ENCODE peak calls at places on chromosome 20, in seven cellular contexts. One of them, this sample, is unnamed. For H3K27me3, the result is how much of the 10 kb centered on the place peaks cover.

GRCh38 chr20:19205999-19206398 is 6.4 kb upstream of the SLC24A3 start:
- DNase-seq in tibial nerve: peak
- DNase-seq in uterus: peak
- DNase-seq in breast epithelium: peak
- DNase-seq in psoas muscle: peak
- DNase-seq in hepatocyte: peak
- DNase-seq in spleen: peak
- DNase-seq in this sample: no peak

GRCh38 chr20:2871555-2872303 is 1.6 kb upstream of the PTPRA start:
- DNase-seq in tibial nerve: no peak
- DNase-seq in uterus: no peak
- DNase-seq in breast epithelium: no peak
- DNase-seq in psoas muscle: no peak
- DNase-seq in hepatocyte: no peak
- DNase-seq in spleen: no peak
- DNase-seq in this sample: no peak

GRCh38 chr20:37651932-37652331 is 41.9 kb upstream of the CTNNBL1 start:
- DNase-seq in tibial nerve: no peak
- DNase-seq in uterus: no peak
- DNase-seq in breast epithelium: no peak
- DNase-seq in psoas muscle: no peak
- DNase-seq in hepatocyte: no peak
- DNase-seq in spleen: peak
- DNase-seq in this sample: peak

GRCh38 chr20:9119776-9120175 is 50.9 kb downstream of the PLCB4 start:
- DNase-seq in tibial nerve: no peak
- DNase-seq in uterus: no peak
- DNase-seq in breast epithelium: peak
- DNase-seq in psoas muscle: peak
- DNase-seq in hepatocyte: no peak
- DNase-seq in spleen: no peak
- DNase-seq in this sample: no peak

GRCh38 chr20:9575836-9576235 is 61.4 kb downstream of the LAMP5 start:
- DNase-seq in tibial nerve: no peak
- DNase-seq in uterus: no peak
- DNase-seq in breast epithelium: no peak
- DNase-seq in psoas muscle: no peak
- DNase-seq in hepatocyte: no peak
- DNase-seq in spleen: no peak
- DNase-seq in this sample: no peak

GRCh38 chr20:25039697-25040437 is 18.1 kb downstream of the ACSS1 start:
- DNase-seq in tibial nerve: peak
- DNase-seq in uterus: peak
- DNase-seq in breast epithelium: peak
- DNase-seq in psoas muscle: peak
- DNase-seq in hepatocyte: peak
- DNase-seq in spleen: peak
- DNase-seq in this sample: no peak

GRCh38 chr20:61977387-61977786 is 88.3 kb downstream of the TAF4 start:
- DNase-seq in tibial nerve: no peak
- DNase-seq in uterus: no peak
- DNase-seq in breast epithelium: no peak
- DNase-seq in psoas muscle: no peak
- DNase-seq in hepatocyte: no peak
- DNase-seq in spleen: peak
- DNase-seq in this sample: no peak

GRCh38 chr20:52619101-52619500 is 353.1 kb upstream of the TSHZ2 start:
- DNase-seq in tibial nerve: no peak
- DNase-seq in uterus: no peak
- DNase-seq in breast epithelium: no peak
- DNase-seq in psoas muscle: no peak
- DNase-seq in hepatocyte: peak
- DNase-seq in spleen: no peak
- DNase-seq in this sample: no peak

GRCh38 chr20:59013959-59014608 is 5.1 kb upstream of the TUBB1 start:
- DNase-seq in tibial nerve: no peak
- DNase-seq in uterus: no peak
- DNase-seq in breast epithelium: no peak
- DNase-seq in psoas muscle: no peak
- DNase-seq in hepatocyte: no peak
- DNase-seq in spleen: peak
- DNase-seq in this sample: no peak

GRCh38 chr20:35020108-35021031 is 64.7 kb downstream of the MYH7B start:
- DNase-seq in tibial nerve: no peak
- DNase-seq in uterus: no peak
- DNase-seq in breast epithelium: no peak
- DNase-seq in psoas muscle: no peak
- DNase-seq in hepatocyte: no peak
- DNase-seq in spleen: no peak
- DNase-seq in this sample: no peak

GRCh38 chr20:35021063-35021462 is 65.4 kb downstream of the MYH7B start:
- DNase-seq in tibial nerve: no peak
- DNase-seq in uterus: no peak
- DNase-seq in breast epithelium: no peak
- DNase-seq in psoas muscle: no peak
- DNase-seq in hepatocyte: no peak
- DNase-seq in spleen: no peak
- DNase-seq in this sample: no peak

GRCh38 chr20:35021831-35022230 is 66.2 kb downstream of the MYH7B start:
- DNase-seq in tibial nerve: no peak
- DNase-seq in uterus: no peak
- DNase-seq in breast epithelium: no peak
- DNase-seq in psoas muscle: no peak
- DNase-seq in hepatocyte: no peak
- DNase-seq in spleen: no peak
- DNase-seq in this sample: no peak

GRCh38 chr20:35025116-35025515 is 67.5 kb downstream of the TRPC4AP start:
- DNase-seq in tibial nerve: no peak
- DNase-seq in uterus: no peak
- DNase-seq in breast epithelium: no peak
- DNase-seq in psoas muscle: no peak
- DNase-seq in hepatocyte: no peak
- DNase-seq in spleen: no peak
- DNase-seq in this sample: no peak

GRCh38 chr20:35023624-35024023 is 68.0 kb downstream of the MYH7B start:
- DNase-seq in tibial nerve: no peak
- DNase-seq in uterus: no peak
- DNase-seq in breast epithelium: no peak
- DNase-seq in psoas muscle: no peak
- DNase-seq in hepatocyte: no peak
- DNase-seq in spleen: no peak
- DNase-seq in this sample: no peak
- H3K27me3 ChIP-seq in tibial nerve: under half
- H3K27me3 ChIP-seq in uterus: under half
- H3K27me3 ChIP-seq in breast epithelium: under half
- H3K27me3 ChIP-seq in psoas muscle: under half
- H3K27me3 ChIP-seq in hepatocyte: under half
- H3K27me3 ChIP-seq in spleen: under half
- H3K27me3 ChIP-seq in this sample: under half

GRCh38 chr20:15162061-15162740 is 824.8 kb upstream of the FLRT3 start:
- DNase-seq in tibial nerve: no peak
- DNase-seq in uterus: no peak
- DNase-seq in breast epithelium: no peak
- DNase-seq in psoas muscle: no peak
- DNase-seq in hepatocyte: no peak
- DNase-seq in spleen: no peak
- DNase-seq in this sample: no peak
- H3K27ac ChIP-seq in tibial nerve: no peak
- H3K27ac ChIP-seq in uterus: no peak
- H3K27ac ChIP-seq in breast epithelium: no peak
- H3K27ac ChIP-seq in psoas muscle: no peak
- H3K27ac ChIP-seq in hepatocyte: no peak
- H3K27ac ChIP-seq in spleen: no peak
- H3K27ac ChIP-seq in this sample: no peak

DNA sequence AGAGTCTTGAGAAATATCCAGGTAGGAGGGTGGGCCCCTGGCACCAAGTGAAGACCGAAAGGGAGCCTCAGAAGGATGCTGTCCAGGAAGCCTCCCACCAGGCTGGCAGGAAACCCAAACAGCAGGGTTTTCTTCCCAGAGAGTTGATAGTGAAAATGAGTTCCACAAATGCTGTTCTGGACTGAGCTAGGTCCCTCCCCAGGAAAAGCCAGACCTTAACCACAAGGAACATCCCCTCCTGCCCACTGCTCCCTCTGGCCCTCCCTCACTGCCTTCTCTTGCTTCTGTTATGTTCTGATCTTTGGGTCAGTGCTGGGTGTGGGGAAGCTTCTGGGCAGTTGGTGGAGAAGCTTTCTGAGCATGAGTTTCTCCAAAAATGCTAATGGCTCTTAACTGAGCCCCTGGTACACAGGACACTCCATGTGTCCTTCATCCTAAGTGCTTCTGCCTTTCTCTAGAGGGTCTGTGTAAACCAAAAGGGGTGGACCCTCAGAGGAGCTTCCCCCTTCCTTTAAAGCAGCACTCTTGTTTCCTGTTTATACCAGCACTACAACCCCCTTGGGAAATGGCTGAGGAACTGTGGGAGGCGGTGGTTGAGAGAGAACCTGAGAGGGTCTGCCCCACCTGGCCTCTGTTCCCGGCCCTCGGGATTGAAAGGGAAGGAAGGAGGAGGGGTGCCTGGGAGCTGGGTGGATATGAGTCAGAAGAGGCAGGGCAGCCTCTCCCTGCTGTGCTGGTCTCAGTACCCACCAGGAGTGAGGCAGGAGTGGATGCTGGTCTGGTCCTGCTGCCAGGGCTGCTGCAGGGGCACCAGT is 42.0 kb downstream of the CDS2 start:
- DNase-seq in tibial nerve: no peak
- DNase-seq in uterus: peak
- DNase-seq in breast epithelium: no peak
- DNase-seq in psoas muscle: peak
- DNase-seq in hepatocyte: peak
- DNase-seq in spleen: no peak
- DNase-seq in this sample: no peak
- H3K4me3 ChIP-seq in tibial nerve: no peak
- H3K4me3 ChIP-seq in uterus: no peak
- H3K4me3 ChIP-seq in breast epithelium: peak
- H3K4me3 ChIP-seq in psoas muscle: peak
- H3K4me3 ChIP-seq in hepatocyte: no peak
- H3K4me3 ChIP-seq in spleen: no peak
- H3K4me3 ChIP-seq in this sample: no peak

GRCh38 chr20:60116128-60116909 is 158.1 kb downstream of the CDH26 start:
- DNase-seq in tibial nerve: no peak
- DNase-seq in uterus: no peak
- DNase-seq in breast epithelium: no peak
- DNase-seq in psoas muscle: no peak
- DNase-seq in hepatocyte: no peak
- DNase-seq in spleen: no peak
- DNase-seq in this sample: no peak

GRCh38 chr20:60113771-60114170 is 155.5 kb downstream of the CDH26 start:
- DNase-seq in tibial nerve: no peak
- DNase-seq in uterus: no peak
- DNase-seq in breast epithelium: no peak
- DNase-seq in psoas muscle: no peak
- DNase-seq in hepatocyte: no peak
- DNase-seq in spleen: no peak
- DNase-seq in this sample: no peak

GRCh38 chr20:60113024-60113724 is 155.0 kb downstream of the CDH26 start:
- DNase-seq in tibial nerve: no peak
- DNase-seq in uterus: no peak
- DNase-seq in breast epithelium: no peak
- DNase-seq in psoas muscle: no peak
- DNase-seq in hepatocyte: no peak
- DNase-seq in spleen: peak
- DNase-seq in this sample: no peak

GRCh38 chr20:60117040-60117439 is 158.8 kb downstream of the CDH26 start:
- DNase-seq in tibial nerve: no peak
- DNase-seq in uterus: no peak
- DNase-seq in breast epithelium: no peak
- DNase-seq in psoas muscle: no peak
- DNase-seq in hepatocyte: no peak
- DNase-seq in spleen: no peak
- DNase-seq in this sample: no peak

DNA sequence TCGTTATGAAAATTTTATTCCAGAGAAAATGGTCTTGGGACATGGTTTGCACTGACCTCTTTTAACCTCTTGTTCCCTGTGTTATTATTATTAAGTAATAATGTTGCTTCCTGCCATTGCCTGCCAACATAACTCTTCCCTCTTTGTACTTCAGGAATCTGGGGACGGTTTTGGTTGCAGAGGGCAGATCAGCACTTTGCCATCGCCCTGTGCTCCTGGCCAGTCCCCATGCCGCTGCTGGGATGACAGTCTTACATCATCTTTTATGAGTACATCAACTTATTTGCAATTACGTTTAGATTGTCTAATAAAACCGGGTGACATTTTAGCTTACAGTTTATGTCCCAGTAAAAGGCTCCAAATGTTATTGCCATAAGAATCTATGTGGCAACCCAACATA is 157.2 kb downstream of the CDH26 start:
- DNase-seq in tibial nerve: peak
- DNase-seq in uterus: no peak
- DNase-seq in breast epithelium: no peak
- DNase-seq in psoas muscle: no peak
- DNase-seq in hepatocyte: no peak
- DNase-seq in spleen: no peak
- DNase-seq in this sample: no peak
- H3K27me3 ChIP-seq in tibial nerve: under half
- H3K27me3 ChIP-seq in uterus: under half
- H3K27me3 ChIP-seq in breast epithelium: under half
- H3K27me3 ChIP-seq in psoas muscle: under half
- H3K27me3 ChIP-seq in hepatocyte: under half
- H3K27me3 ChIP-seq in spleen: under half
- H3K27me3 ChIP-seq in this sample: under half

DNA sequence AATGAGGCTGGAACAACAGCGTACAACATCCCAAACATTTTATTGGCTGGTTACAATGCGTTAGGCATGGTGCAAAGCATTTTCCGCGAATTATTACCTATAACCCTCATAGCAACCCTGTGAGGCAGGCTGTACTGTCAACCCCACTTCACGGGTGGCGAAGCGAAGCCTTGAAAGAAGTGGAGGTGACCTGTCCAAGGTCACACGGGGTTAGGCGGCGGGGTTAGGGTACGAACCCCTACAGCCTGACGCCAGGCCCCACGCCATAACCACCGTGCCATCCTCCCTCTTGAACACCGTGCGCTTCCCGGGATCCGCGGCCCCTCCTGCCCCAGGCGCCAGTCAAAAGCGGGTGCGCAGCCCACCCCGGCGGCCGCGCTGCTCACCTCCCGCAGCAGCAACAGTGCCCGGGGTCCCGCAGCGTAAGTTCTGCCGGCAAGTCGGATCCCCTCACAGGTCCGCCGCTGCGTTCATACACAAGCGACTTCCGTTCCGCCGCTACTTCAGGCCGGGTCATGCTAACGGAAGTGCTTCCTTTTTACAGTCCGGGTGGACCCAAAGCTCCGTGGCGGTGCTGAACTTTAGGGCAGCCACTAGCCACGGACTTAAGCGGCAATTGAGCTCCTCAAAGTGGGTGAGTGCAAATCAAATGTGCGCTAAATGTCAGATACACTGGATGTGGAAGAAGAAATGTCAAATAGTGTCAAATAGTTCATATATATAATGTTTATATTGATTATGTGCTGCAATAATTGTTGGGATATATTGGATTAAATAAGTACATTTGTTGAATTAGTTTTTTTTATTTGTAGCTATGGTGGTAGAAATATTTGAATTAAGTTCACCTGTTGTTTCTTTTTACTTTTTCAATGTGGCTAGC is at the start of gene CDK5RAP1:
- DNase-seq in tibial nerve: peak
- DNase-seq in uterus: peak
- DNase-seq in breast epithelium: peak
- DNase-seq in psoas muscle: peak
- DNase-seq in hepatocyte: peak
- DNase-seq in spleen: peak
- DNase-seq in this sample: peak
- H3K27ac ChIP-seq in tibial nerve: peak
- H3K27ac ChIP-seq in uterus: peak
- H3K27ac ChIP-seq in breast epithelium: peak
- H3K27ac ChIP-seq in psoas muscle: peak
- H3K27ac ChIP-seq in hepatocyte: peak
- H3K27ac ChIP-seq in spleen: peak
- H3K27ac ChIP-seq in this sample: no peak

This sample was measured in iPS DF 6.9.